ENCODE peak calls at places on chromosome 9, in nine cellular contexts. Z is ecto neural progenitor cell; I is activated CD8-positive, alpha-beta memory T cell treated with anti-CD3 and anti-CD28 coated beads, Interleukin-2, amount 50 U/mL, for 48 hours; O is stimulated activated CD8-positive, alpha-beta memory T cell treated with anti-CD3 and anti-CD28 coated beads, Interleukin-7, amount 100 ng/mL, for 1 hour; U is stimulated activated naive CD8-positive, alpha-beta T cell treated with anti-CD3 and anti-CD28 coated beads, Interleukin-15, amount 100 ng/mL, for 72 hours; P is head of caudate nucleus; V is CD4-positive, alpha-beta memory T cell; Q is endothelial cell; M is RPMI8226. X is an unnamed sample.

GRCh38 chr9:123834907-123835562 is 94.9 kb downstream of the DENND1A start:
- DNase-seq in P (no peak), M (peak), I (no peak), U (no peak), Q (no peak), O (no peak), V (no peak), Z (no peak), X (no peak)

GRCh38 chr9:110330484-110331115 is 7.1 kb downstream of the TXNDC8 start:
- DNase-seq in Z (no peak), M (no peak), V (no peak), U (no peak), O (no peak), P (no peak), I (no peak), Q (no peak), X (no peak)

GRCh38 chr9:33250458-33250995 is 10.6 kb downstream of the SPINK4 start:
- DNase-seq in V (no peak), P (no peak), Z (no peak), O (no peak), I (peak), U (no peak), M (no peak), Q (no peak), X (no peak)

GRCh38 chr9:81666123-81666522 is 23.2 kb downstream of the TLE1 start:
- DNase-seq in O (no peak), I (no peak), Q (no peak), P (no peak), U (no peak), M (no peak), Z (no peak), V (no peak), X (no peak)

GRCh38 chr9:129289883-129290282 is 111.8 kb upstream of the IER5L start:
- DNase-seq in Q (no peak), I (no peak), U (no peak), Z (peak), O (no peak), V (no peak), M (no peak), P (peak), X (peak)

GRCh38 chr9:26191711-26192110 is 513.5 kb upstream of the TUSC1 start:
- DNase-seq in P (no peak), V (no peak), Z (no peak), O (no peak), M (no peak), U (no peak), Q (no peak), I (no peak), X (no peak)

GRCh38 chr9:72930828-72931227 is 22.0 kb downstream of the ALDH1A1 start:
- DNase-seq in O (no peak), Z (no peak), I (no peak), P (no peak), U (no peak), V (no peak), Q (no peak), M (no peak), X (no peak)

GRCh38 chr9:18390393-18390792 is 83.6 kb upstream of the ADAMTSL1 start:
- DNase-seq in Z (no peak), M (no peak), I (no peak), Q (no peak), O (no peak), U (no peak), P (no peak), V (no peak), X (no peak)

GRCh38 chr9:33748633-33749304 is 46.6 kb upstream of the PRSS3 start:
- DNase-seq in Z (no peak), V (peak), P (no peak), I (peak), O (peak), Q (no peak), U (peak), M (no peak), X (no peak)

GRCh38 chr9:94663139-94663538 is 23.8 kb upstream of the FBP1 start:
- DNase-seq in Z (no peak), P (no peak), O (no peak), Q (no peak), U (no peak), I (no peak), M (no peak), V (no peak), X (no peak)

X was measured in osteocyte.